ENCODE peak calls at places on chromosomes 13 and 19, in nine cellular contexts. One of them, this sample, is unnamed.
A peak's percentile ranks its signal among the peaks of the same experiment; 100 is the strongest.

GRCh38 chr19:40410030-40410389 is 3.2 kb downstream of the PRX start:
- DNase-seq in HFFc6: no peak
- DNase-seq in brain microvascular endothelial cell: no peak
- DNase-seq in lower leg skin: no peak
- DNase-seq in cardiac muscle cell: no peak
- DNase-seq in mucosa of descending colon: no peak
- DNase-seq in WTC11: peak; percentile 56
- DNase-seq in upper lobe of right lung: no peak
- DNase-seq in astrocyte of the cerebellum: no peak
- DNase-seq in this sample: no peak

GRCh38 chr19:21197589-21198295 is 55.9 kb downstream of the ZNF431 start:
- DNase-seq in WTC11: no peak
- DNase-seq in HFFc6: no peak
- DNase-seq in astrocyte of the cerebellum: no peak
- DNase-seq in upper lobe of right lung: no peak
- DNase-seq in cardiac muscle cell: peak; percentile 72
- DNase-seq in mucosa of descending colon: no peak
- DNase-seq in brain microvascular endothelial cell: no peak
- DNase-seq in lower leg skin: no peak
- DNase-seq in this sample: no peak

GRCh38 chr19:12843999-12844732 is 5.9 kb downstream of the MAST1 start:
- DNase-seq in mucosa of descending colon: no peak
- DNase-seq in brain microvascular endothelial cell: no peak
- DNase-seq in lower leg skin: no peak
- DNase-seq in astrocyte of the cerebellum: no peak
- DNase-seq in upper lobe of right lung: no peak
- DNase-seq in cardiac muscle cell: no peak
- DNase-seq in WTC11: no peak
- DNase-seq in HFFc6: no peak
- DNase-seq in this sample: no peak

GRCh38 chr13:24066405-24067292 is 93.9 kb upstream of the SPATA13 start:
- DNase-seq in brain microvascular endothelial cell: no peak
- DNase-seq in lower leg skin: no peak
- DNase-seq in HFFc6: no peak
- DNase-seq in astrocyte of the cerebellum: no peak
- DNase-seq in upper lobe of right lung: no peak
- DNase-seq in WTC11: no peak
- DNase-seq in mucosa of descending colon: no peak
- DNase-seq in cardiac muscle cell: no peak
- DNase-seq in this sample: no peak

GRCh38 chr13:113029487-113030258 is 60.7 kb downstream of the MCF2L start:
- DNase-seq in upper lobe of right lung: no peak
- DNase-seq in WTC11: peak; percentile 90
- DNase-seq in brain microvascular endothelial cell: no peak
- DNase-seq in HFFc6: no peak
- DNase-seq in lower leg skin: no peak
- DNase-seq in cardiac muscle cell: peak; percentile 18
- DNase-seq in astrocyte of the cerebellum: no peak
- DNase-seq in mucosa of descending colon: peak; percentile 65
- DNase-seq in this sample: peak; percentile 23

GRCh38 chr13:108919036-108919907 is 289.9 kb downstream of the MYO16 start:
- DNase-seq in mucosa of descending colon: no peak
- DNase-seq in brain microvascular endothelial cell: no peak
- DNase-seq in WTC11: no peak
- DNase-seq in cardiac muscle cell: no peak
- DNase-seq in upper lobe of right lung: no peak
- DNase-seq in lower leg skin: no peak
- DNase-seq in astrocyte of the cerebellum: no peak
- DNase-seq in HFFc6: no peak
- DNase-seq in this sample: peak; percentile 65

GRCh38 chr13:90717451-90717936 is 630.0 kb upstream of the MIR17HG start:
- DNase-seq in mucosa of descending colon: no peak
- DNase-seq in cardiac muscle cell: peak; percentile 93
- DNase-seq in lower leg skin: no peak
- DNase-seq in upper lobe of right lung: no peak
- DNase-seq in HFFc6: peak; percentile 77
- DNase-seq in astrocyte of the cerebellum: peak; percentile 93
- DNase-seq in brain microvascular endothelial cell: peak; percentile 40
- DNase-seq in WTC11: no peak
- DNase-seq in this sample: peak; percentile 57

GRCh38 chr13:52447815-52448552 is 2.5 kb downstream of the VPS36 start:
- DNase-seq in upper lobe of right lung: no peak
- DNase-seq in cardiac muscle cell: no peak
- DNase-seq in HFFc6: no peak
- DNase-seq in astrocyte of the cerebellum: no peak
- DNase-seq in lower leg skin: no peak
- DNase-seq in WTC11: no peak
- DNase-seq in mucosa of descending colon: no peak
- DNase-seq in brain microvascular endothelial cell: no peak
- DNase-seq in this sample: peak; percentile 39

GRCh38 chr13:106814389-106814903 is 246.5 kb upstream of the ARGLU1 start:
- DNase-seq in mucosa of descending colon: no peak
- DNase-seq in lower leg skin: no peak
- DNase-seq in WTC11: no peak
- DNase-seq in brain microvascular endothelial cell: no peak
- DNase-seq in HFFc6: no peak
- DNase-seq in astrocyte of the cerebellum: no peak
- DNase-seq in upper lobe of right lung: no peak
- DNase-seq in cardiac muscle cell: no peak
- DNase-seq in this sample: no peak

GRCh38 chr13:23701646-23702045 is 131.4 kb downstream of the TNFRSF19 start:
- DNase-seq in astrocyte of the cerebellum: peak; percentile 58
- DNase-seq in upper lobe of right lung: no peak
- DNase-seq in HFFc6: no peak
- DNase-seq in brain microvascular endothelial cell: peak; percentile 95
- DNase-seq in lower leg skin: peak; percentile 86
- DNase-seq in WTC11: no peak
- DNase-seq in mucosa of descending colon: peak; percentile 36
- DNase-seq in cardiac muscle cell: peak; percentile 99
- DNase-seq in this sample: no peak

GRCh38 chr19:49065905-49066512 is 1.4 kb upstream of the NTF4 start:
- DNase-seq in HFFc6: no peak
- DNase-seq in lower leg skin: no peak
- DNase-seq in upper lobe of right lung: no peak
- DNase-seq in brain microvascular endothelial cell: no peak
- DNase-seq in WTC11: no peak
- DNase-seq in cardiac muscle cell: no peak
- DNase-seq in mucosa of descending colon: no peak
- DNase-seq in astrocyte of the cerebellum: no peak
- DNase-seq in this sample: no peak

GRCh38 chr19:49061445-49061844 is 3.2 kb downstream of the NTF4 start:
- DNase-seq in cardiac muscle cell: no peak
- DNase-seq in HFFc6: no peak
- DNase-seq in upper lobe of right lung: no peak
- DNase-seq in lower leg skin: no peak
- DNase-seq in WTC11: no peak
- DNase-seq in brain microvascular endothelial cell: no peak
- DNase-seq in mucosa of descending colon: no peak
- DNase-seq in astrocyte of the cerebellum: no peak
- DNase-seq in this sample: no peak

GRCh38 chr19:49067554-49067953 is 2.9 kb upstream of the NTF4 start:
- DNase-seq in mucosa of descending colon: no peak
- DNase-seq in astrocyte of the cerebellum: no peak
- DNase-seq in upper lobe of right lung: no peak
- DNase-seq in brain microvascular endothelial cell: no peak
- DNase-seq in lower leg skin: no peak
- DNase-seq in WTC11: no peak
- DNase-seq in HFFc6: no peak
- DNase-seq in cardiac muscle cell: no peak
- DNase-seq in this sample: no peak

GRCh38 chr19:49064029-49064629 is 489 bp downstream of the NTF4 start:
- DNase-seq in astrocyte of the cerebellum: no peak
- DNase-seq in upper lobe of right lung: no peak
- DNase-seq in lower leg skin: no peak
- DNase-seq in HFFc6: no peak
- DNase-seq in cardiac muscle cell: no peak
- DNase-seq in mucosa of descending colon: no peak
- DNase-seq in WTC11: peak; percentile 45
- DNase-seq in brain microvascular endothelial cell: no peak
- DNase-seq in this sample: peak; percentile 50

DNA sequence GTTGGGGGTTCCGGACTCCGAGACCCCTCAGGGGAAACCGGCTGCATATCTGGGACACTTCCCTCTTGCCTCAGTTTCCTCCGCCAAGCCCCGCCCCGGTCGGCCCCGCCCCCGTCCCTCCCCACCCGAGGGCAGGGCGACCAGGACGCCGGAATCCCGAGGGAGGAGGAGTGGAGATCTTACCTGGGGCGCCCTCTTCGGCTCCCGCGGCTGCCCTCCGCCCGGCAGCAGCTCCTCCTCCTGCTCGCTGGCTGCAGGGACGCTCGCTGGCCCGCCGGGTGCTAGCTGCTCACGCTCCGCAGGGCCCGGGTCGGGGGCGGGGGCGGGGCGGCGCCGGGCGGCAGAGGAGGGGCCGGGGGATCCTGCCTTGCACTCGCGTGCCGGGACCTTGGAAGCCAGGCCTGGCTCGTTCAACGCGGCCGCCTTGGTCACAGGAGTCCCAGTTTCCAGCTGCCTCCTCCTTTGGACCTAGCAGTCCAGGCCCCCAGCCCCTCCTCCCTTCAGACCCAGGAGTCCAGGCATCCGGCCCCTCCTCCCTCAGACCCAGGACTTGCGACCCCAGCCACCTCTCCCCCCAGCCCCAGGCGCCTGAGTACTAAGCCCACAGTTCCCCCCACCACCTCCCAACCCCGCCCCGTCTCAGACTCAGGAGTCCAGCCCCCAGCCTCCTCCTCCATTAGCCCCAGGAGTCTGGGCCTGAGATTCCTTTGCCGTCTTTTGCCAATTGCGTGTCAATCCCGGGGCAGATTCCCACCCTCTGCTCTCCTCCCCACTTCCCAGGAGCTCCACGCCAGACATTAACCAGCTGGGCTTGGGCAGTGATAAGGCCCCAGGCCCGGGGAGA is at the start of gene NTF4:
- DNase-seq in lower leg skin: peak; percentile 89
- DNase-seq in brain microvascular endothelial cell: no peak
- DNase-seq in cardiac muscle cell: peak; percentile 50
- DNase-seq in upper lobe of right lung: no peak
- DNase-seq in HFFc6: no peak
- DNase-seq in mucosa of descending colon: no peak
- DNase-seq in astrocyte of the cerebellum: no peak
- DNase-seq in WTC11: peak; percentile 78
- DNase-seq in this sample: peak; percentile 55
- TF ChIP-seq CTCF in lower leg skin: no peak
- TF ChIP-seq CTCF in brain microvascular endothelial cell: no peak
- TF ChIP-seq CTCF in cardiac muscle cell: no peak
- TF ChIP-seq CTCF in upper lobe of right lung: no peak
- TF ChIP-seq CTCF in HFFc6: no peak
- TF ChIP-seq CTCF in mucosa of descending colon: no peak
- TF ChIP-seq CTCF in astrocyte of the cerebellum: no peak
- TF ChIP-seq CTCF in WTC11: no peak
- TF ChIP-seq CTCF in this sample: no peak

DNA sequence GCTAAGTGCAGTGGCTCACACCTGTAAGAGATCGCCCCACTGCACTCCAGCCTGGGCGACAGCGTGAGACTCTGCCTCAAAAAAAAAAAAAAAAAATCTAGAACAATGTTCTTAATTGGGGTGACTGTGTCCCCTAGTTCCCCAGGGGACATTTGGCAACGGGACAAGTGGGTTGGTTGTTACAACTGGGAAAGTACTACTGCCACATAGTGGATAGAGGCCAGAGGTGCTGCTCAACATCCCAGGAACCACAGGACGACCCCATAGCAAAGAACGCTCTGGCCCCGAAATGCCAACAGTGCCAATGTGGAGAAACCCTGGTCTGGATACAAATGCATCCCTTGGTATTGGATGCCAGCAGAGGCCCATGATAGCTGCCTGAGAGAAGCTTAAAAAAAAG is 11.8 kb downstream of the NLRP12 start:
- DNase-seq in upper lobe of right lung: no peak
- DNase-seq in lower leg skin: no peak
- DNase-seq in astrocyte of the cerebellum: no peak
- DNase-seq in cardiac muscle cell: no peak
- DNase-seq in HFFc6: no peak
- DNase-seq in mucosa of descending colon: no peak
- DNase-seq in WTC11: peak; percentile 48
- DNase-seq in brain microvascular endothelial cell: no peak
- DNase-seq in this sample: no peak
- TF ChIP-seq CTCF in upper lobe of right lung: no peak
- TF ChIP-seq CTCF in lower leg skin: no peak
- TF ChIP-seq CTCF in astrocyte of the cerebellum: peak; percentile 29
- TF ChIP-seq CTCF in cardiac muscle cell: peak; percentile 25
- TF ChIP-seq CTCF in HFFc6: peak; percentile 36
- TF ChIP-seq CTCF in mucosa of descending colon: no peak
- TF ChIP-seq CTCF in WTC11: no peak
- TF ChIP-seq CTCF in brain microvascular endothelial cell: peak; percentile 45
- TF ChIP-seq CTCF in this sample: no peak

DNA sequence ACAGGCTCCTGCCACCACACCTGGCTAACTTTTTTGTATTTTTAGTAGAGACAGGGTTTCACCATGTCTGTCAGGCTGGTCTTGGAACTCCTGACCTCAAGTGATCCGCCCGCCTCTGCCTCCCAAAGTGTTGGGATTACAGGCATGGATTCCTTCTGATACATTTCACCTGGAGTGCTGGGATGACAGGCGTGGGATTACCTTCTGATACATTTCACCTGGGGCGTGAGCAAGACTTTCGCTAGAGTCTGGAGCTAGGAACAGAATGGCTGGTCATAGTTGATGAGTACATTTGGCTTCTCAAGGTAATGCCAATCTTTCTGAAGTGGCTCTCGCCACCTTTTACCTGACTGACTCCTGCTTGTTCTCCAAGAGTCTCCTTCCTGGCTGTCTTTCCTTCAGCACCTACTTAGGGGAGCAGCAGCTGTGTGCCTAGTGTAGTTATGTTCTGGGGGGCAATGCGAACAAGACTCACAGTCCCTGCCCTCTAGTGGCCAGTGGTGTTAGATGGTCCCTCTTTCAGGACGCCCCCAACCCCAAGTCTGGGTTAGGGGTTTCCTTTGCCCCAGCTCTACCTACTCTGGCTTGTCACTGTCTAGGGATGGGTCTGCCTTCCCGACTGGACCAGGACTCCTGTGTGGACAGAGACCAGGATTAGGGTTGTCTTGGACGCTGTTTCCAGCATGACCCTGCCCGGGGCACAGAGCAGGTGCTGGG is 19.3 kb downstream of the PPP1R37 start:
- DNase-seq in lower leg skin: no peak
- DNase-seq in cardiac muscle cell: no peak
- DNase-seq in astrocyte of the cerebellum: no peak
- DNase-seq in upper lobe of right lung: no peak
- DNase-seq in mucosa of descending colon: no peak
- DNase-seq in HFFc6: no peak
- DNase-seq in brain microvascular endothelial cell: no peak
- DNase-seq in WTC11: no peak
- DNase-seq in this sample: no peak
- TF ChIP-seq CTCF in lower leg skin: no peak
- TF ChIP-seq CTCF in cardiac muscle cell: no peak
- TF ChIP-seq CTCF in astrocyte of the cerebellum: peak; percentile 26
- TF ChIP-seq CTCF in upper lobe of right lung: no peak
- TF ChIP-seq CTCF in mucosa of descending colon: no peak
- TF ChIP-seq CTCF in HFFc6: no peak
- TF ChIP-seq CTCF in brain microvascular endothelial cell: peak; percentile 49
- TF ChIP-seq CTCF in WTC11: no peak
- TF ChIP-seq CTCF in this sample: no peak

DNA sequence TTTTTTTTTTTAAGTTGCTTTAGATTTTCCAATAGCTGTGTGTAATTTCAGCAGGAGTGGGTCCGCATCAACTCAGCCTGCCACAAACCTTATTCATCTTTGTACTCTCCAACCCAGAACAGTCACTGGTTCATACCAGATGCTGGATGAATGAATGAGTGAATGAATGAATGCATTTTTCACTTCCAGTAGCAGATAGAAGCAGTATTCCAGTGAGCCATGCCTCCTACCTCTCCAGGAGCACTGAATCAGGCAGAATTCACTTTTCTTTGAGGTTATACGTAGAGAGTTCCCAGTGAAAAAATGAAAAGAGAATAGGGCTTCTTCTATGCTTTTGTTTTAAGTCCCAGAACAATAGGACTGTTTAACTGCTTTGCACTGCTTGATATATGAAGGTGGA is 221.1 kb downstream of the TM9SF2 start:
- DNase-seq in mucosa of descending colon: no peak
- DNase-seq in brain microvascular endothelial cell: no peak
- DNase-seq in WTC11: no peak
- DNase-seq in astrocyte of the cerebellum: no peak
- DNase-seq in cardiac muscle cell: no peak
- DNase-seq in lower leg skin: no peak
- DNase-seq in upper lobe of right lung: no peak
- DNase-seq in HFFc6: no peak
- DNase-seq in this sample: no peak
- TF ChIP-seq CTCF in mucosa of descending colon: no peak
- TF ChIP-seq CTCF in brain microvascular endothelial cell: no peak
- TF ChIP-seq CTCF in WTC11: no peak
- TF ChIP-seq CTCF in astrocyte of the cerebellum: no peak
- TF ChIP-seq CTCF in cardiac muscle cell: no peak
- TF ChIP-seq CTCF in lower leg skin: no peak
- TF ChIP-seq CTCF in upper lobe of right lung: no peak
- TF ChIP-seq CTCF in HFFc6: no peak
- TF ChIP-seq CTCF in this sample: no peak

This sample was measured in MCF 10A.